ENCODE peak calls at places on chromosomes 2 and 18, in eight cellular contexts. A is stimulated activated CD8-positive, alpha-beta memory T cell treated with anti-CD3 and anti-CD28 coated beads, Interleukin-15, amount 100 ng/mL, for 24 hours; C is Caki2; Y is T-helper 9 cell; X is activated CD4-positive, alpha-beta T cell treated with anti-CD3 and anti-CD28 coated beads for 36 hours; J is EH; Q is prostate gland; I is astrocyte of the spinal cord. V is an unnamed sample.

GRCh38 chr18:37525302-37525585 is 40.4 kb downstream of the CELF4 start:
- DNase-seq in A (no peak), C (no peak), Y (no peak), X (no peak), J (no peak), Q (no peak), I (no peak), V (no peak)

GRCh38 chr2:18580606-18581005 is 8.8 kb downstream of the NT5C1B start:
- DNase-seq in A (no peak), C (no peak), Y (no peak), X (no peak), J (no peak), Q (no peak), I (no peak), V (no peak)

GRCh38 chr2:119837350-119837749 is 77.6 kb downstream of the PTPN4 start:
- DNase-seq in A (no peak), C (no peak), Y (no peak), X (no peak), J (no peak), Q (no peak), I (no peak), V (no peak)

GRCh38 chr2:172937884-172938712 is 137.5 kb upstream of the MAP3K20 start:
- DNase-seq in A (no peak), C (no peak), Y (no peak), X (no peak), J (no peak), Q (no peak), I (no peak), V (no peak)

GRCh38 chr18:34222025-34222395 is 2.7 kb downstream of the NOL4 start:
- DNase-seq in A (no peak), C (no peak), Y (no peak), X (no peak), J (no peak), Q (no peak), I (peak), V (no peak)

GRCh38 chr2:74532222-74532621 is 2.5 kb downstream of the HTRA2 start:
- DNase-seq in A (no peak), C (peak), Y (no peak), X (no peak), J (peak), Q (no peak), I (peak), V (peak)

GRCh38 chr2:164560181-164560792 is 61.0 kb downstream of the GRB14 start:
- DNase-seq in A (no peak), C (peak), Y (no peak), X (no peak), J (peak), Q (no peak), I (peak), V (no peak)

GRCh38 chr2:206160124-206160806 is 570 bp downstream of the EEF1B2 start:
- DNase-seq in A (no peak), C (no peak), Y (no peak), X (peak), J (no peak), Q (no peak), I (no peak), V (no peak)

GRCh38 chr2:30629866-30630265 is 177.4 kb downstream of the CAPN13 start:
- DNase-seq in A (no peak), C (no peak), Y (no peak), X (no peak), J (peak), Q (no peak), I (peak), V (no peak)

GRCh38 chr2:2775018-2775417 is 443.9 kb upstream of the MYT1L start:
- DNase-seq in A (no peak), C (no peak), Y (no peak), X (no peak), J (no peak), Q (no peak), I (no peak), V (no peak)

GRCh38 chr2:82013641-82014040 is 1709.1 kb upstream of the LRRTM1 start:
- DNase-seq in A (no peak), C (no peak), Y (no peak), X (no peak), J (no peak), Q (no peak), I (no peak), V (no peak)

GRCh38 chr2:42840141-42840540 is 47.8 kb upstream of the HAAO start:
- DNase-seq in A (no peak), C (no peak), Y (no peak), X (no peak), J (no peak), Q (no peak), I (no peak), V (no peak)

GRCh38 chr2:122236152-122236892 is 480.9 kb downstream of the TSN start:
- DNase-seq in A (no peak), C (peak), Y (no peak), X (no peak), J (peak), Q (no peak), I (no peak), V (peak)

GRCh38 chr2:191696960-191697359 is 19.0 kb downstream of the NABP1 start:
- DNase-seq in A (no peak), C (no peak), Y (no peak), X (no peak), J (no peak), Q (no peak), I (no peak), V (no peak)

GRCh38 chr2:69805887-69806286 is 23.6 kb upstream of the GMCL1 start:
- DNase-seq in A (no peak), C (no peak), Y (no peak), X (no peak), J (no peak), Q (no peak), I (no peak), V (no peak)

GRCh38 chr2:144703852-144704324 is 184.0 kb upstream of the ZEB2 start:
- DNase-seq in A (no peak), C (peak), Y (no peak), X (peak), J (peak), Q (no peak), I (peak), V (peak)

GRCh38 chr2:219344756-219345458 is 12.4 kb upstream of the RESP18 start:
- DNase-seq in A (no peak), C (peak), Y (no peak), X (no peak), J (peak), Q (no peak), I (peak), V (peak)

GRCh38 chr18:13242797-13243196 is 24.2 kb downstream of the LDLRAD4 start:
- DNase-seq in A (no peak), C (no peak), Y (no peak), X (no peak), J (no peak), Q (no peak), I (no peak), V (no peak)

GRCh38 chr2:150609831-150610582 is 122.5 kb upstream of the RND3 start:
- DNase-seq in A (no peak), C (no peak), Y (no peak), X (no peak), J (peak), Q (no peak), I (peak), V (no peak)

GRCh38 chr2:74059137-74059775 is 74.5 kb downstream of the TET3 start:
- DNase-seq in A (no peak), C (no peak), Y (no peak), X (no peak), J (no peak), Q (no peak), I (no peak), V (no peak)

GRCh38 chr18:63440219-63440618 is 17.9 kb upstream of the VPS4B start:
- DNase-seq in A (no peak), C (no peak), Y (no peak), X (no peak), J (peak), Q (no peak), I (no peak), V (no peak)

GRCh38 chr18:49162226-49162848 is 211.6 kb upstream of the SMAD7 start:
- DNase-seq in A (no peak), C (no peak), Y (no peak), X (no peak), J (no peak), Q (no peak), I (no peak), V (peak)

GRCh38 chr18:37611623-37612279 is 46.2 kb upstream of the CELF4 start:
- DNase-seq in A (no peak), C (no peak), Y (no peak), X (no peak), J (no peak), Q (no peak), I (no peak), V (no peak)